ENCODE peak calls at places on chromosomes 16 and 17, in five cellular contexts. O, R, E, N and C are unnamed samples.

GRCh38 chr17:39150795-39151679 is at the start of gene PLXDC1:
- DNase-seq in E (no peak), R (no peak), O (no peak), N (peak; percentile 13), C (no peak)

GRCh38 chr16:54282202-54282922 is 4.2 kb downstream of the IRX3 start:
- DNase-seq in R (no peak), O (peak; percentile 66), N (no peak), E (no peak), C (no peak)

GRCh38 chr17:59372138-59372751 is 40.8 kb downstream of the YPEL2 start:
- DNase-seq in N (no peak), O (peak; percentile 89), E (no peak), R (no peak), C (peak; percentile 59)

GRCh38 chr17:51857052-51857593 is 301.4 kb downstream of the CA10 start:
- DNase-seq in O (no peak), N (no peak), R (no peak), E (no peak), C (no peak)

GRCh38 chr16:2341456-2342447 is 1.2 kb upstream of the ABCA3 start:
- DNase-seq in R (no peak), N (no peak), O (peak; percentile 66), E (no peak), C (no peak)

GRCh38 chr16:8768701-8769100 is 28.7 kb downstream of the TMEM186 start:
- DNase-seq in R (no peak), O (no peak), E (no peak), N (no peak), C (no peak)

GRCh38 chr17:78779848-78780247 is 2.2 kb downstream of the CYTH1 start:
- DNase-seq in N (no peak), R (no peak), O (no peak), E (no peak), C (no peak)

GRCh38 chr17:2179615-2180295 is 123.8 kb downstream of the SMG6 start:
- DNase-seq in R (no peak), O (peak; percentile 85), N (no peak), E (no peak), C (no peak)

GRCh38 chr16:29925173-29925804 is 737 bp downstream of the KCTD13 start:
- DNase-seq in R (no peak), N (no peak), O (no peak), E (no peak), C (no peak)